ENCODE peak calls at places on chromosomes 4 and X, in four cellular contexts. One of them, this sample, is unnamed.

GRCh38 chrX:46637937-46638336 is 64.4 kb downstream of the CHST7 start:
- DNase-seq in tibial artery: no peak
- DNase-seq in fibroblast of pulmonary artery: no peak
- DNase-seq in PC-3: no peak
- DNase-seq in this sample: no peak

GRCh38 chr4:82431026-82431745 is 796 bp downstream of the ENOPH1 start:
- DNase-seq in tibial artery: peak
- DNase-seq in PC-3: peak
- DNase-seq in fibroblast of pulmonary artery: peak
- DNase-seq in this sample: no peak

GRCh38 chr4:53987761-53988171 is 76.6 kb downstream of the CHIC2 start:
- DNase-seq in tibial artery: no peak
- DNase-seq in PC-3: peak
- DNase-seq in fibroblast of pulmonary artery: peak
- DNase-seq in this sample: peak

GRCh38 chr4:140130677-140131076 is 23.3 kb downstream of the MAML3 start:
- DNase-seq in fibroblast of pulmonary artery: peak
- DNase-seq in PC-3: peak
- DNase-seq in tibial artery: no peak
- DNase-seq in this sample: peak

GRCh38 chr4:11424000-11424399 is 4.7 kb downstream of the HS3ST1 start:
- DNase-seq in PC-3: peak
- DNase-seq in fibroblast of pulmonary artery: peak
- DNase-seq in tibial artery: no peak
- DNase-seq in this sample: peak

GRCh38 chr4:2066011-2066551 is 7.0 kb downstream of the NAT8L start:
- DNase-seq in tibial artery: peak
- DNase-seq in PC-3: no peak
- DNase-seq in fibroblast of pulmonary artery: no peak
- DNase-seq in this sample: no peak

GRCh38 chr4:176335421-176335820 is 15.7 kb downstream of the SPCS3 start:
- DNase-seq in PC-3: peak
- DNase-seq in tibial artery: no peak
- DNase-seq in fibroblast of pulmonary artery: peak
- DNase-seq in this sample: no peak

GRCh38 chr4:52096048-52096447 is 44.9 kb downstream of the SPATA18 start:
- DNase-seq in fibroblast of pulmonary artery: peak
- DNase-seq in tibial artery: no peak
- DNase-seq in PC-3: peak
- DNase-seq in this sample: peak

GRCh38 chr4:46432923-46433322 is 43.0 kb upstream of the GABRA2 start:
- DNase-seq in tibial artery: no peak
- DNase-seq in PC-3: peak
- DNase-seq in fibroblast of pulmonary artery: peak
- DNase-seq in this sample: peak

GRCh38 chrX:30065226-30065625 is 150.1 kb upstream of the MAGEB2 start:
- DNase-seq in tibial artery: no peak
- DNase-seq in fibroblast of pulmonary artery: peak
- DNase-seq in PC-3: peak
- DNase-seq in this sample: no peak

GRCh38 chrX:14508025-14508690 is 21.2 kb upstream of the GLRA2 start:
- DNase-seq in fibroblast of pulmonary artery: no peak
- DNase-seq in PC-3: peak
- DNase-seq in tibial artery: no peak
- DNase-seq in this sample: no peak

GRCh38 chrX:152641996-152642395 is 4.3 kb downstream of the GABRQ start:
- DNase-seq in tibial artery: no peak
- DNase-seq in PC-3: peak
- DNase-seq in fibroblast of pulmonary artery: peak
- DNase-seq in this sample: peak

GRCh38 chrX:10314530-10315104 is 157.8 kb downstream of the CLCN4 start:
- DNase-seq in tibial artery: no peak
- DNase-seq in fibroblast of pulmonary artery: no peak
- DNase-seq in PC-3: no peak
- DNase-seq in this sample: no peak

GRCh38 chr4:45453258-45453841 is 670.5 kb downstream of the GABRG1 start:
- DNase-seq in fibroblast of pulmonary artery: peak
- DNase-seq in PC-3: peak
- DNase-seq in tibial artery: no peak
- DNase-seq in this sample: peak

GRCh38 chr4:19776021-19776459 is 475.7 kb upstream of the SLIT2 start:
- DNase-seq in fibroblast of pulmonary artery: peak
- DNase-seq in PC-3: peak
- DNase-seq in tibial artery: no peak
- DNase-seq in this sample: peak

GRCh38 chrX:49988128-49988527 is 65.7 kb downstream of the CLCN5 start:
- DNase-seq in PC-3: peak
- DNase-seq in tibial artery: no peak
- DNase-seq in fibroblast of pulmonary artery: no peak
- DNase-seq in this sample: no peak

GRCh38 chrX:21933077-21933476 is 7.4 kb upstream of the SMS start:
- DNase-seq in PC-3: no peak
- DNase-seq in tibial artery: no peak
- DNase-seq in fibroblast of pulmonary artery: no peak
- DNase-seq in this sample: no peak

GRCh38 chr4:120683902-120684540 is 238.5 kb downstream of the PRDM5 start:
- DNase-seq in PC-3: no peak
- DNase-seq in tibial artery: no peak
- DNase-seq in fibroblast of pulmonary artery: no peak
- DNase-seq in this sample: no peak

GRCh38 chr4:26055855-26056254 is 141.8 kb downstream of the SMIM20 start:
- DNase-seq in tibial artery: no peak
- DNase-seq in fibroblast of pulmonary artery: no peak
- DNase-seq in PC-3: peak
- DNase-seq in this sample: no peak

GRCh38 chr4:8276358-8277240 is 7.0 kb downstream of the HTRA3 start:
- DNase-seq in fibroblast of pulmonary artery: peak
- DNase-seq in PC-3: peak
- DNase-seq in tibial artery: no peak
- DNase-seq in this sample: peak

GRCh38 chr4:76074468-76074867 is at the start of gene ART3:
- DNase-seq in fibroblast of pulmonary artery: no peak
- DNase-seq in PC-3: no peak
- DNase-seq in tibial artery: no peak
- DNase-seq in this sample: no peak

GRCh38 chrX:47232803-47233332 is at the start of gene USP11:
- DNase-seq in PC-3: peak
- DNase-seq in tibial artery: peak
- DNase-seq in fibroblast of pulmonary artery: peak
- DNase-seq in this sample: no peak

GRCh38 chr4:127113852-127114362 is 518.9 kb upstream of the INTU start:
- DNase-seq in tibial artery: no peak
- DNase-seq in PC-3: no peak
- DNase-seq in fibroblast of pulmonary artery: no peak
- DNase-seq in this sample: no peak

GRCh38 chrX:152913915-152914314 is 16.0 kb downstream of the ZNF185 start:
- DNase-seq in fibroblast of pulmonary artery: no peak
- DNase-seq in tibial artery: no peak
- DNase-seq in PC-3: no peak
- DNase-seq in this sample: no peak

GRCh38 chr4:152258804-152259708 is 276.8 kb downstream of the FBXW7 start:
- DNase-seq in PC-3: peak
- DNase-seq in fibroblast of pulmonary artery: peak
- DNase-seq in tibial artery: no peak
- DNase-seq in this sample: peak

GRCh38 chrX:149312936-149313432 is 192.1 kb downstream of the IDS start:
- DNase-seq in tibial artery: no peak
- DNase-seq in PC-3: no peak
- DNase-seq in fibroblast of pulmonary artery: peak
- DNase-seq in this sample: peak

GRCh38 chrX:2913118-2913517 is 16.0 kb downstream of the ARSD start:
- DNase-seq in tibial artery: no peak
- DNase-seq in fibroblast of pulmonary artery: no peak
- DNase-seq in PC-3: peak
- DNase-seq in this sample: no peak
- TF ChIP-seq CTCF in tibial artery: no peak
- TF ChIP-seq CTCF in fibroblast of pulmonary artery: peak
- TF ChIP-seq CTCF in PC-3: peak
- TF ChIP-seq CTCF in this sample: no peak

GRCh38 chr4:5979981-5980380 is 38.2 kb downstream of the C4orf50 start:
- DNase-seq in fibroblast of pulmonary artery: peak
- DNase-seq in PC-3: peak
- DNase-seq in tibial artery: peak
- DNase-seq in this sample: peak
- TF ChIP-seq CTCF in fibroblast of pulmonary artery: peak
- TF ChIP-seq CTCF in PC-3: peak
- TF ChIP-seq CTCF in tibial artery: no peak
- TF ChIP-seq CTCF in this sample: no peak

DNA sequence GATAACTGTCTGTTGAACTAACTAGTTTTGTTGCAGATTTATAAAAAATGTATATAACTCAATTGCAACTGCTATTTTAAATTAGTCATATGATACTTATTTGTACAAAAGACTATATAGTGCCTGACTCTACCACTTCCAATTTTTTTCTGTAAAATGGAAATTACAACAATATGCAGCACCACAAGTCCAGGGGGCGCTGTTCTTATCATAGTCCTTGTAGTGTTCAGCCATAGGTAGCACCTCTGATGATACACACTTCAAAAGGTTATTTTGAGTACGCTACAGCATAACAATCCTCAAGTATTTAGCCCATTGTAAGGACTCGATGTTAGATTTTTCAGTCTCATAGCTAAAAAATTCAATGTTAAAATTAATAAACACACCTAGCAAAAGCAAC is 174.9 kb downstream of the CORIN start:
- DNase-seq in fibroblast of pulmonary artery: no peak
- DNase-seq in tibial artery: no peak
- DNase-seq in PC-3: peak
- DNase-seq in this sample: peak
- TF ChIP-seq CTCF in fibroblast of pulmonary artery: peak
- TF ChIP-seq CTCF in tibial artery: no peak
- TF ChIP-seq CTCF in PC-3: peak
- TF ChIP-seq CTCF in this sample: peak

GRCh38 chrX:131841496-131842410 is 181.3 kb upstream of the STK26 start:
- DNase-seq in fibroblast of pulmonary artery: peak
- DNase-seq in tibial artery: no peak
- DNase-seq in PC-3: peak
- DNase-seq in this sample: peak
- TF ChIP-seq CTCF in fibroblast of pulmonary artery: peak
- TF ChIP-seq CTCF in tibial artery: peak
- TF ChIP-seq CTCF in PC-3: peak
- TF ChIP-seq CTCF in this sample: peak